ENCODE peak calls at places on chromosomes 11 and 22, in eight cellular contexts. H is AG10803, C is lower leg skin, D is AG04450, F is HFFc6, A is progenitor cell of endocrine pancreas, W is AG09309, T is cardiac muscle cell. S is an unnamed sample.

GRCh38 chr22:19852177-19852781 is 2.4 kb downstream of the GNB1L start:
- DNase-seq in H (no peak), C (no peak), D (no peak), F (no peak), A (no peak), W (no peak), T (no peak), S (no peak)

GRCh38 chr11:33290319-33290718 is 33.1 kb downstream of the HIPK3 start:
- DNase-seq in H (no peak), C (no peak), D (no peak), F (no peak), A (no peak), W (no peak), T (peak), S (no peak)

GRCh38 chr11:12901874-12902481 is 107.1 kb upstream of the RASSF10 start:
- DNase-seq in H (peak), C (no peak), D (no peak), F (peak), A (no peak), W (no peak), T (no peak), S (no peak)

GRCh38 chr11:92180664-92181251 is 43.9 kb upstream of the FAT3 start:
- DNase-seq in H (peak), C (no peak), D (no peak), F (peak), A (no peak), W (peak), T (no peak), S (no peak)

GRCh38 chr22:39364646-39365405 is 15.0 kb downstream of the SYNGR1 start:
- DNase-seq in H (peak), C (no peak), D (no peak), F (peak), A (no peak), W (no peak), T (no peak), S (no peak)

GRCh38 chr11:128498846-128499245 is 88.5 kb downstream of the ETS1 start:
- DNase-seq in H (peak), C (no peak), D (no peak), F (peak), A (no peak), W (no peak), T (no peak), S (no peak)

GRCh38 chr11:114179234-114179941 is 116.8 kb upstream of the NNMT start:
- DNase-seq in H (no peak), C (peak), D (no peak), F (no peak), A (no peak), W (no peak), T (peak), S (no peak)

GRCh38 chr22:21457023-21457787 is 10.0 kb upstream of the TMEM191C start:
- DNase-seq in H (no peak), C (peak), D (peak), F (no peak), A (no peak), W (no peak), T (no peak), S (no peak)

GRCh38 chr11:87299041-87299481 is 261.3 kb downstream of the TMEM135 start:
- DNase-seq in H (no peak), C (no peak), D (no peak), F (no peak), A (no peak), W (no peak), T (no peak), S (no peak)

GRCh38 chr11:78791254-78791653 is 216.6 kb upstream of the NARS2 start:
- DNase-seq in H (no peak), C (no peak), D (no peak), F (no peak), A (no peak), W (no peak), T (no peak), S (no peak)

GRCh38 chr22:27062857-27063256 is 405.5 kb downstream of the MIAT start:
- DNase-seq in H (no peak), C (no peak), D (no peak), F (no peak), A (no peak), W (no peak), T (no peak), S (no peak)

GRCh38 chr11:111344032-111344431 is 35.0 kb downstream of the POU2AF1 start:
- DNase-seq in H (peak), C (no peak), D (no peak), F (peak), A (no peak), W (no peak), T (no peak), S (no peak)

GRCh38 chr22:31439805-31440204 is 40.4 kb downstream of the DRG1 start:
- DNase-seq in H (no peak), C (no peak), D (no peak), F (no peak), A (no peak), W (no peak), T (no peak), S (no peak)

GRCh38 chr11:28245131-28245530 is 136.9 kb downstream of the METTL15 start:
- DNase-seq in H (peak), C (no peak), D (no peak), F (no peak), A (no peak), W (no peak), T (no peak), S (no peak)

GRCh38 chr22:18091916-18092526 is 14.2 kb downstream of the PEX26 start:
- DNase-seq in H (peak), C (peak), D (no peak), F (no peak), A (no peak), W (no peak), T (peak), S (no peak)

GRCh38 chr11:29159552-29160465 is 857.0 kb downstream of the KCNA4 start:
- DNase-seq in H (peak), C (no peak), D (peak), F (peak), A (peak), W (peak), T (peak), S (no peak)

GRCh38 chr11:133384731-133385130 is 147.6 kb downstream of the OPCML start:
- DNase-seq in H (no peak), C (no peak), D (no peak), F (no peak), A (no peak), W (no peak), T (no peak), S (no peak)

GRCh38 chr11:29125621-29126020 is 891.2 kb downstream of the KCNA4 start:
- DNase-seq in H (peak), C (no peak), D (no peak), F (no peak), A (no peak), W (no peak), T (no peak), S (no peak)

GRCh38 chr22:50577987-50578775 is at the start of gene CPT1B:
- DNase-seq in H (peak), C (no peak), D (no peak), F (no peak), A (no peak), W (no peak), T (peak), S (no peak)

GRCh38 chr11:103257360-103257759 is 148.1 kb downstream of the DYNC2H1 start:
- DNase-seq in H (peak), C (no peak), D (no peak), F (peak), A (no peak), W (no peak), T (peak), S (no peak)

GRCh38 chr22:24423519-24424000 is 3.8 kb upstream of the ADORA2A start:
- DNase-seq in H (no peak), C (no peak), D (no peak), F (no peak), A (peak), W (no peak), T (peak), S (peak)

GRCh38 chr22:38944653-38945052 is 12.8 kb upstream of the APOBEC3A start:
- DNase-seq in H (no peak), C (no peak), D (no peak), F (no peak), A (no peak), W (no peak), T (no peak), S (no peak)

GRCh38 chr22:31346733-31347250 is 646 bp upstream of the PATZ1 start:
- DNase-seq in H (no peak), C (peak), D (no peak), F (no peak), A (peak), W (no peak), T (peak), S (peak)

GRCh38 chr22:31179345-31179744 is 19.4 kb downstream of the RNF185 start:
- DNase-seq in H (peak), C (no peak), D (no peak), F (peak), A (no peak), W (no peak), T (no peak), S (no peak)

GRCh38 chr11:64036081-64037026 is 623 bp downstream of the FLRT1 start:
- DNase-seq in H (peak), C (peak), D (no peak), F (peak), A (no peak), W (no peak), T (peak), S (no peak)

GRCh38 chr11:93727985-93728791 is 13.1 kb downstream of the TAF1D start:
- DNase-seq in H (peak), C (no peak), D (no peak), F (no peak), A (no peak), W (no peak), T (no peak), S (no peak)

GRCh38 chr22:37632174-37633081 is 7.0 kb upstream of the SH3BP1 start:
- DNase-seq in H (no peak), C (no peak), D (no peak), F (no peak), A (no peak), W (no peak), T (no peak), S (no peak)

GRCh38 chr11:14357843-14358728 is 897 bp downstream of the RRAS2 start:
- DNase-seq in H (peak), C (no peak), D (no peak), F (peak), A (peak), W (no peak), T (peak), S (peak)

GRCh38 chr11:61627831-61628753 is 47.2 kb upstream of the SYT7 start:
- DNase-seq in H (peak), C (peak), D (peak), F (peak), A (peak), W (peak), T (peak), S (no peak)

GRCh38 chr11:60378359-60378758 is at the start of gene MS4A7:
- DNase-seq in H (no peak), C (no peak), D (no peak), F (no peak), A (no peak), W (no peak), T (no peak), S (no peak)
- TF ChIP-seq CTCF in H (no peak), C (no peak), D (no peak), F (no peak), A (no peak), W (no peak), T (no peak), S (no peak)

GRCh38 chr11:127492025-127492424 is 491.5 kb upstream of the KIRREL3 start:
- DNase-seq in H (no peak), C (no peak), D (no peak), F (no peak), A (no peak), W (no peak), T (no peak), S (no peak)

GRCh38 chr11:127490896-127491295 is 490.3 kb upstream of the KIRREL3 start:
- DNase-seq in H (no peak), C (no peak), D (no peak), F (no peak), A (no peak), W (no peak), T (no peak), S (no peak)

GRCh38 chr11:127491589-127491988 is 491.0 kb upstream of the KIRREL3 start:
- DNase-seq in H (no peak), C (no peak), D (no peak), F (no peak), A (no peak), W (no peak), T (no peak), S (no peak)

GRCh38 chr11:127496165-127496564 is 495.6 kb upstream of the KIRREL3 start:
- DNase-seq in H (no peak), C (no peak), D (no peak), F (no peak), A (no peak), W (no peak), T (no peak), S (no peak)

DNA sequence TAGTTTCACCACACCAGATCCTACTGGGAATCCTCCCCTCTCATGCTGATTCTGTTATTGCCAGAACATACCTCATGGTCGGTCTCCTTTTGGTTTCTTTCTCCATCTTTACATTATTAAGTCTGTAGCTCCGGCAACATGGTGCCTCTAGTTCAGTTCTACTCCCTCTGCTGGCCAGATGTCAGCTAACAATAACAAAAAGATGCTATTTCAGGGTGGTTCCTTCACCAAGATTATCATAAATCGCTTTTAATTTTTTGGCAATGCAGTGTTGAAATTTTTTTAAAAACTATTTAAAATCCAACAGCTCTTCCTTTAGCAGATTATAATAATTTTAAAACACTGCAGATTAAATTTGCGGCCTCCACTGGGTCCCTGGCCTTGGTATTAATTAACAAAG is 492.8 kb upstream of the KIRREL3 start:
- DNase-seq in H (peak), C (no peak), D (no peak), F (peak), A (no peak), W (no peak), T (peak), S (no peak)
- TF ChIP-seq CTCF in H (peak), C (no peak), D (peak), F (peak), A (peak), W (peak), T (no peak), S (peak)

DNA sequence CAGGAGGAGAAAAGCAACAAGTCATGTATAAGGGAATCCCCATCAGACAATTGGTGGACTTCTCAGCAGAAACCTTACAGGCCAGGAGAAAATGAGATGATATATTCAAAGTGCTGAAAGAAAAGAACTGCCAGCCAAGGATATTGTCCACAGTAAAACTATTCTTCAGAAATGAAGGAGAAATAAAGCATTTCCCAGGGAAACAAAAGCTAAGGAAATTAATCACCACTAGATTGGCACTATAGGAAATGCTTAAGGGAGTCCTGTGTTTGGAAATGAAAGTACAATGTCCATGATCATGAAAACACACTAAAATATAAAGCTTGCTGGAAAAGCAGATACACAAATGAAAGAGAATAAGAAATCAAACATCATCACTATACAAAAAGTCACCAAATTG is 282.0 kb downstream of the BLID start:
- DNase-seq in H (no peak), C (no peak), D (no peak), F (no peak), A (no peak), W (no peak), T (no peak), S (no peak)
- TF ChIP-seq CTCF in H (no peak), C (no peak), D (no peak), F (no peak), A (no peak), W (no peak), T (no peak), S (no peak)

GRCh38 chr11:35619754-35620640 is 1.7 kb downstream of the FJX1 start:
- DNase-seq in H (no peak), C (no peak), D (no peak), F (peak), A (peak), W (no peak), T (peak), S (no peak)
- TF ChIP-seq CTCF in H (peak), C (no peak), D (peak), F (peak), A (peak), W (no peak), T (peak), S (peak)

DNA sequence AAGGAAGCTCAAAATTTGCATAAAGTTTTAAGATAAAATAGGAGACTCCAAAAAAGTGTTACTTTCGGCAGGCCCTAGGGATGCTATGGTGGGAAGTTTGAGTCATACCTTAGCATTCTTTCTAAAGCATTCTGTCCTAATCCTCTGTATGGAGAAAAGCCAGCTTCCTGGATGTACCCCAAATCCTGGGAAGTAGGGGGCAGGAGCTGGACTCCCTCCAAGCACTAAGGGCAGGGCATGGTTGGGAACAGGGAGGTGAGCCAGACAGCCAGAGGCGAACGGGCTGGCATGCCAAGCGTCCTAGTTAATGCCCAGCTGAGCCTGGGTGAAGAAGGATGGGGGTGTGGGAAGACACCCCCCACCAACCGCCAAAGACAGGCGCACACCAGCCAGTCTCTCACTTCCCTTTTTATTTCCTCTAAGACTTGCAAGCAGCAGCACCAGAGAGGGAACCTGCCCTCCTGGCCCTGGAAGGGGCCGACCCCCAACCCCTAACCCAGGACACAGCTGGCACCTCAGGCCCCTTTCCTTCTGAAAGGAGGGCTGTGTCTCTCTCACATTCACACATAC is 23.9 kb downstream of the RTN4RL2 start:
- DNase-seq in H (no peak), C (no peak), D (no peak), F (no peak), A (no peak), W (no peak), T (no peak), S (no peak)
- TF ChIP-seq CTCF in H (no peak), C (no peak), D (no peak), F (no peak), A (no peak), W (no peak), T (no peak), S (no peak)

GRCh38 chr11:1896895-1897294 is 5.2 kb upstream of the PRR33 start:
- DNase-seq in H (no peak), C (no peak), D (no peak), F (no peak), A (no peak), W (no peak), T (no peak), S (no peak)
- TF ChIP-seq CTCF in H (no peak), C (no peak), D (no peak), F (no peak), A (no peak), W (no peak), T (no peak), S (no peak)

S was measured in type B pancreatic cell.